ENCODE peak calls at places on chromosomes 13 and 19, in four cellular contexts. D is tibial artery, F is frontal cortex, E is RCC 7860. U is an unnamed sample.

GRCh38 chr19:1287622-1288527 is 2.2 kb downstream of the EFNA2 start:
- DNase-seq in D (no peak), F (no peak), E (no peak), U (no peak)

GRCh38 chr19:14150770-14151661 is 14.6 kb upstream of the ASF1B start:
- DNase-seq in D (no peak), F (no peak), E (no peak), U (no peak)

GRCh38 chr13:99313473-99313872 is 6.3 kb upstream of the GPR183 start:
- DNase-seq in D (no peak), F (no peak), E (no peak), U (no peak)

GRCh38 chr13:110471833-110472162 is 89.7 kb downstream of the RAB20 start:
- DNase-seq in D (peak; percentile 78), F (no peak), E (peak; percentile 89), U (peak; percentile 87)

GRCh38 chr19:3570619-3571018 is 2.1 kb upstream of the HMG20B start:
- DNase-seq in D (no peak), F (no peak), E (no peak), U (no peak)

GRCh38 chr13:99425485-99426341 is 75.6 kb upstream of the TM9SF2 start:
- DNase-seq in D (no peak), F (no peak), E (no peak), U (peak; percentile 90)

GRCh38 chr13:41034862-41035261 is 15.7 kb upstream of the ELF1 start:
- DNase-seq in D (no peak), F (no peak), E (no peak), U (no peak)

GRCh38 chr13:31835932-31836331 is 96.6 kb downstream of the RXFP2 start:
- DNase-seq in D (no peak), F (no peak), E (no peak), U (no peak)

GRCh38 chr13:27252467-27252866 is 1.1 kb downstream of the RPL21 start:
- DNase-seq in D (no peak), F (no peak), E (no peak), U (no peak)

GRCh38 chr13:106536244-106537034 is 977 bp upstream of the EFNB2 start:
- DNase-seq in D (peak; percentile 88), F (peak; percentile 75), E (peak; percentile 58), U (peak; percentile 30)

GRCh38 chr13:112965103-112965502 is 3.9 kb upstream of the MCF2L start:
- DNase-seq in D (peak; percentile 32), F (no peak), E (no peak), U (no peak)

GRCh38 chr19:34480491-34480890 is 1.1 kb upstream of the WTIP start:
- DNase-seq in D (peak; percentile 64), F (no peak), E (no peak), U (no peak)

GRCh38 chr13:29483211-29483610 is 112.3 kb downstream of the SLC7A1 start:
- DNase-seq in D (no peak), F (no peak), E (no peak), U (no peak)

GRCh38 chr13:51318876-51319275 is 20.6 kb upstream of the SERPINE3 start:
- DNase-seq in D (no peak), F (no peak), E (no peak), U (no peak)

GRCh38 chr13:27624071-27624470 is 2.4 kb downstream of the POLR1D start:
- DNase-seq in D (no peak), F (no peak), E (no peak), U (no peak)

GRCh38 chr19:3210347-3211017 is 14.0 kb upstream of the CELF5 start:
- DNase-seq in D (no peak), F (no peak), E (peak; percentile 51), U (no peak)

GRCh38 chr19:14916848-14917247 is 24.4 kb upstream of the OR7C2 start:
- DNase-seq in D (no peak), F (no peak), E (no peak), U (no peak)

GRCh38 chr19:13382633-13382938 is 123.7 kb downstream of the CACNA1A start:
- DNase-seq in D (no peak), F (no peak), E (no peak), U (no peak)

GRCh38 chr13:35882722-35883497 is 248.3 kb downstream of the DCLK1 start:
- DNase-seq in D (no peak), F (no peak), E (no peak), U (no peak)

GRCh38 chr13:20398459-20398858 is 127.2 kb downstream of the CRYL1 start:
- DNase-seq in D (no peak), F (no peak), E (no peak), U (no peak)

GRCh38 chr19:51324082-51324481 is 12.6 kb downstream of the IGLON5 start:
- DNase-seq in D (no peak), F (no peak), E (no peak), U (no peak)

GRCh38 chr19:42311612-42312160 is 1.4 kb upstream of the TMEM145 start:
- DNase-seq in D (no peak), F (no peak), E (no peak), U (no peak)

GRCh38 chr13:88761145-88761544 is 1090.0 kb downstream of the SLITRK5 start:
- DNase-seq in D (no peak), F (no peak), E (no peak), U (no peak)

GRCh38 chr13:107450426-107450825 is 764.9 kb downstream of the LIG4 start:
- DNase-seq in D (no peak), F (no peak), E (no peak), U (no peak)

GRCh38 chr19:4139614-4140236 is 13.7 kb upstream of the CREB3L3 start:
- DNase-seq in D (peak; percentile 86), F (no peak), E (peak; percentile 45), U (peak; percentile 48)

GRCh38 chr13:37747071-37747612 is 122.4 kb downstream of the TRPC4 start:
- DNase-seq in D (no peak), F (no peak), E (peak; percentile 27), U (no peak)

GRCh38 chr13:113897161-113897560 is 33.3 kb upstream of the GAS6 start:
- DNase-seq in D (no peak), F (no peak), E (peak; percentile 97), U (no peak)

GRCh38 chr19:19661675-19662251 is 1.7 kb downstream of the ATP13A1 start:
- DNase-seq in D (no peak), F (no peak), E (no peak), U (peak; percentile 93)

GRCh38 chr13:78409172-78409571 is 194.2 kb downstream of the POU4F1 start:
- DNase-seq in D (no peak), F (no peak), E (no peak), U (peak; percentile 24)

GRCh38 chr19:11041966-11042627 is 47.2 kb upstream of the LDLR start:
- DNase-seq in D (no peak), F (no peak), E (no peak), U (no peak)

GRCh38 chr19:32233091-32233490 is 112.3 kb upstream of the ZNF507 start:
- DNase-seq in D (no peak), F (no peak), E (no peak), U (no peak)

GRCh38 chr13:97202761-97203160 is 19.4 kb upstream of the MBNL2 start:
- DNase-seq in D (no peak), F (no peak), E (no peak), U (no peak)

GRCh38 chr13:70253834-70254233 is 145.6 kb upstream of the KLHL1 start:
- DNase-seq in D (no peak), F (no peak), E (no peak), U (no peak)

GRCh38 chr19:35357867-35358573 is at the start of gene FFAR3:
- DNase-seq in D (peak; percentile 69), F (no peak), E (no peak), U (no peak)

GRCh38 chr19:6916952-6917351 is 29.6 kb downstream of the ADGRE1 start:
- DNase-seq in D (no peak), F (no peak), E (no peak), U (no peak)